ENCODE peak calls at places on chromosomes 12 and 14, in four cellular contexts. One of them, this sample, is unnamed.

GRCh38 chr14:69543341-69544249 is 31.1 kb downstream of the CCDC177 start:
- DNase-seq in psoas muscle: peak
- DNase-seq in H4: peak
- DNase-seq in ovary: no peak
- DNase-seq in this sample: peak

GRCh38 chr14:86780461-86780860 is 1212.5 kb downstream of the GALC start:
- DNase-seq in psoas muscle: no peak
- DNase-seq in H4: no peak
- DNase-seq in ovary: no peak
- DNase-seq in this sample: no peak

GRCh38 chr12:8661751-8662150 is 875 bp downstream of the MFAP5 start:
- DNase-seq in psoas muscle: no peak
- DNase-seq in H4: no peak
- DNase-seq in ovary: no peak
- DNase-seq in this sample: no peak

GRCh38 chr12:64469455-64470142 is 17.7 kb downstream of the TBK1 start:
- DNase-seq in psoas muscle: no peak
- DNase-seq in H4: no peak
- DNase-seq in ovary: no peak
- DNase-seq in this sample: no peak

GRCh38 chr14:85420707-85421106 is 109.2 kb upstream of the FLRT2 start:
- DNase-seq in psoas muscle: no peak
- DNase-seq in H4: no peak
- DNase-seq in ovary: no peak
- DNase-seq in this sample: no peak

GRCh38 chr12:131097247-131098177 is 143.8 kb downstream of the ADGRD1 start:
- DNase-seq in psoas muscle: peak
- DNase-seq in H4: no peak
- DNase-seq in ovary: peak
- DNase-seq in this sample: no peak

GRCh38 chr14:56055521-56055920 is 62.7 kb upstream of the PELI2 start:
- DNase-seq in psoas muscle: no peak
- DNase-seq in H4: no peak
- DNase-seq in ovary: no peak
- DNase-seq in this sample: no peak

GRCh38 chr14:99757331-99758070 is 35.7 kb upstream of the EML1 start:
- DNase-seq in psoas muscle: no peak
- DNase-seq in H4: peak
- DNase-seq in ovary: no peak
- DNase-seq in this sample: no peak

GRCh38 chr12:96015672-96016071 is 19.5 kb upstream of the HAL start:
- DNase-seq in psoas muscle: peak
- DNase-seq in H4: no peak
- DNase-seq in ovary: no peak
- DNase-seq in this sample: no peak

GRCh38 chr12:77888611-77889010 is 57.9 kb downstream of the NAV3 start:
- DNase-seq in psoas muscle: no peak
- DNase-seq in H4: peak
- DNase-seq in ovary: no peak
- DNase-seq in this sample: no peak

GRCh38 chr14:64440494-64440893 is 24.8 kb upstream of the AKAP5 start:
- DNase-seq in psoas muscle: no peak
- DNase-seq in H4: no peak
- DNase-seq in ovary: no peak
- DNase-seq in this sample: no peak

GRCh38 chr12:68899251-68899771 is 33.7 kb downstream of the CPM start:
- DNase-seq in psoas muscle: no peak
- DNase-seq in H4: peak
- DNase-seq in ovary: peak
- DNase-seq in this sample: no peak

GRCh38 chr12:114933428-114934160 is 249.6 kb upstream of the TBX3 start:
- DNase-seq in psoas muscle: peak
- DNase-seq in H4: peak
- DNase-seq in ovary: no peak
- DNase-seq in this sample: no peak

GRCh38 chr14:68884031-68885030 is 91.5 kb upstream of the ZFP36L1 start:
- DNase-seq in psoas muscle: peak
- DNase-seq in H4: no peak
- DNase-seq in ovary: no peak
- DNase-seq in this sample: no peak

GRCh38 chr12:22255097-22255496 is 79.4 kb downstream of the ST8SIA1 start:
- DNase-seq in psoas muscle: no peak
- DNase-seq in H4: no peak
- DNase-seq in ovary: no peak
- DNase-seq in this sample: no peak

GRCh38 chr12:110424237-110424636 is 20.7 kb upstream of the ANAPC7 start:
- DNase-seq in psoas muscle: no peak
- DNase-seq in H4: no peak
- DNase-seq in ovary: no peak
- DNase-seq in this sample: no peak

GRCh38 chr14:52112336-52113018 is 43.6 kb upstream of the NID2 start:
- DNase-seq in psoas muscle: no peak
- DNase-seq in H4: no peak
- DNase-seq in ovary: no peak
- DNase-seq in this sample: no peak

GRCh38 chr12:54349031-54349430 is 15.3 kb downstream of the GPR84 start:
- DNase-seq in psoas muscle: no peak
- DNase-seq in H4: no peak
- DNase-seq in ovary: no peak
- DNase-seq in this sample: no peak

GRCh38 chr12:8819676-8819980 is 2.8 kb upstream of the A2ML1 start:
- DNase-seq in psoas muscle: no peak
- DNase-seq in H4: no peak
- DNase-seq in ovary: no peak
- DNase-seq in this sample: no peak

GRCh38 chr12:1013618-1014489 is 22.8 kb downstream of the ERC1 start:
- DNase-seq in psoas muscle: peak
- DNase-seq in H4: peak
- DNase-seq in ovary: no peak
- DNase-seq in this sample: no peak

GRCh38 chr12:92396647-92397258 is 251.1 kb upstream of the BTG1 start:
- DNase-seq in psoas muscle: no peak
- DNase-seq in H4: peak
- DNase-seq in ovary: no peak
- DNase-seq in this sample: no peak

GRCh38 chr14:92568621-92569479 is 55.3 kb downstream of the RIN3 start:
- DNase-seq in psoas muscle: no peak
- DNase-seq in H4: no peak
- DNase-seq in ovary: no peak
- DNase-seq in this sample: no peak

GRCh38 chr12:41437578-41437977 is 249.5 kb downstream of the PDZRN4 start:
- DNase-seq in psoas muscle: no peak
- DNase-seq in H4: no peak
- DNase-seq in ovary: no peak
- DNase-seq in this sample: no peak

GRCh38 chr12:95548539-95549391 is 2.5 kb downstream of the USP44 start:
- DNase-seq in psoas muscle: peak
- DNase-seq in H4: no peak
- DNase-seq in ovary: peak
- DNase-seq in this sample: no peak

This sample was measured in right atrium auricular region.